ENCODE peak calls at places on chromosome 2, in five cellular contexts. One of them, this sample, is unnamed.

GRCh38 chr2:3651686-3652516 is 6.1 kb upstream of the ALLC start:
- DNase-seq in mesothelial cell of epicardium: no peak
- DNase-seq in WTC11: peak
- DNase-seq in keratinocyte: no peak
- DNase-seq in upper lobe of right lung: no peak
- DNase-seq in this sample: peak

GRCh38 chr2:38960609-38961320 is 71.1 kb downstream of the ARHGEF33 start:
- DNase-seq in WTC11: peak
- DNase-seq in mesothelial cell of epicardium: no peak
- DNase-seq in upper lobe of right lung: no peak
- DNase-seq in keratinocyte: no peak
- DNase-seq in this sample: no peak

GRCh38 chr2:226247289-226248275 is 552.0 kb downstream of the IRS1 start:
- DNase-seq in keratinocyte: no peak
- DNase-seq in upper lobe of right lung: no peak
- DNase-seq in mesothelial cell of epicardium: no peak
- DNase-seq in WTC11: no peak
- DNase-seq in this sample: no peak

GRCh38 chr2:188478724-188479123 is 187.1 kb downstream of the GULP1 start:
- DNase-seq in keratinocyte: no peak
- DNase-seq in WTC11: no peak
- DNase-seq in mesothelial cell of epicardium: no peak
- DNase-seq in upper lobe of right lung: no peak
- DNase-seq in this sample: no peak

GRCh38 chr2:143513081-143513480 is 383.9 kb downstream of the ARHGAP15 start:
- DNase-seq in keratinocyte: no peak
- DNase-seq in mesothelial cell of epicardium: no peak
- DNase-seq in WTC11: peak
- DNase-seq in upper lobe of right lung: no peak
- DNase-seq in this sample: no peak

GRCh38 chr2:191037351-191037750 is 23.4 kb upstream of the STAT1 start:
- DNase-seq in keratinocyte: no peak
- DNase-seq in upper lobe of right lung: no peak
- DNase-seq in WTC11: no peak
- DNase-seq in mesothelial cell of epicardium: no peak
- DNase-seq in this sample: no peak

GRCh38 chr2:233565685-233566140 is 869 bp downstream of the USP40 start:
- DNase-seq in keratinocyte: no peak
- DNase-seq in WTC11: no peak
- DNase-seq in mesothelial cell of epicardium: no peak
- DNase-seq in upper lobe of right lung: no peak
- DNase-seq in this sample: no peak

GRCh38 chr2:13201924-13202323 is 485.2 kb downstream of the TRIB2 start:
- DNase-seq in keratinocyte: no peak
- DNase-seq in mesothelial cell of epicardium: no peak
- DNase-seq in WTC11: no peak
- DNase-seq in upper lobe of right lung: no peak
- DNase-seq in this sample: no peak

GRCh38 chr2:180743412-180743811 is 237.0 kb upstream of the UBE2E3 start:
- DNase-seq in mesothelial cell of epicardium: no peak
- DNase-seq in WTC11: no peak
- DNase-seq in keratinocyte: no peak
- DNase-seq in upper lobe of right lung: no peak
- DNase-seq in this sample: no peak

GRCh38 chr2:46229134-46230063 is 67.8 kb upstream of the EPAS1 start:
- DNase-seq in WTC11: peak
- DNase-seq in mesothelial cell of epicardium: no peak
- DNase-seq in keratinocyte: no peak
- DNase-seq in upper lobe of right lung: no peak
- DNase-seq in this sample: no peak

GRCh38 chr2:108139521-108139920 is 100.2 kb upstream of the SULT1C3 start:
- DNase-seq in keratinocyte: no peak
- DNase-seq in WTC11: no peak
- DNase-seq in upper lobe of right lung: no peak
- DNase-seq in mesothelial cell of epicardium: no peak
- DNase-seq in this sample: no peak

GRCh38 chr2:191441761-191442160 is 196.6 kb downstream of the MYO1B start:
- DNase-seq in WTC11: no peak
- DNase-seq in keratinocyte: no peak
- DNase-seq in mesothelial cell of epicardium: no peak
- DNase-seq in upper lobe of right lung: no peak
- DNase-seq in this sample: no peak

GRCh38 chr2:84493494-84493893 is 22.8 kb upstream of the DNAH6 start:
- DNase-seq in upper lobe of right lung: no peak
- DNase-seq in WTC11: no peak
- DNase-seq in mesothelial cell of epicardium: no peak
- DNase-seq in keratinocyte: no peak
- DNase-seq in this sample: no peak

GRCh38 chr2:106030287-106031268 is 163.5 kb downstream of the UXS1 start:
- DNase-seq in mesothelial cell of epicardium: no peak
- DNase-seq in upper lobe of right lung: no peak
- DNase-seq in keratinocyte: no peak
- DNase-seq in WTC11: no peak
- DNase-seq in this sample: no peak

GRCh38 chr2:175063741-175064140 is 58.6 kb upstream of the CHN1 start:
- DNase-seq in upper lobe of right lung: no peak
- DNase-seq in WTC11: no peak
- DNase-seq in keratinocyte: no peak
- DNase-seq in mesothelial cell of epicardium: no peak
- DNase-seq in this sample: no peak

GRCh38 chr2:96102596-96103387 is 13.6 kb downstream of the ADRA2B start:
- DNase-seq in upper lobe of right lung: peak
- DNase-seq in keratinocyte: no peak
- DNase-seq in WTC11: peak
- DNase-seq in mesothelial cell of epicardium: no peak
- DNase-seq in this sample: peak

GRCh38 chr2:20091305-20091991 is 40.0 kb upstream of the LAPTM4A start:
- DNase-seq in upper lobe of right lung: no peak
- DNase-seq in keratinocyte: peak
- DNase-seq in WTC11: no peak
- DNase-seq in mesothelial cell of epicardium: no peak
- DNase-seq in this sample: no peak

DNA sequence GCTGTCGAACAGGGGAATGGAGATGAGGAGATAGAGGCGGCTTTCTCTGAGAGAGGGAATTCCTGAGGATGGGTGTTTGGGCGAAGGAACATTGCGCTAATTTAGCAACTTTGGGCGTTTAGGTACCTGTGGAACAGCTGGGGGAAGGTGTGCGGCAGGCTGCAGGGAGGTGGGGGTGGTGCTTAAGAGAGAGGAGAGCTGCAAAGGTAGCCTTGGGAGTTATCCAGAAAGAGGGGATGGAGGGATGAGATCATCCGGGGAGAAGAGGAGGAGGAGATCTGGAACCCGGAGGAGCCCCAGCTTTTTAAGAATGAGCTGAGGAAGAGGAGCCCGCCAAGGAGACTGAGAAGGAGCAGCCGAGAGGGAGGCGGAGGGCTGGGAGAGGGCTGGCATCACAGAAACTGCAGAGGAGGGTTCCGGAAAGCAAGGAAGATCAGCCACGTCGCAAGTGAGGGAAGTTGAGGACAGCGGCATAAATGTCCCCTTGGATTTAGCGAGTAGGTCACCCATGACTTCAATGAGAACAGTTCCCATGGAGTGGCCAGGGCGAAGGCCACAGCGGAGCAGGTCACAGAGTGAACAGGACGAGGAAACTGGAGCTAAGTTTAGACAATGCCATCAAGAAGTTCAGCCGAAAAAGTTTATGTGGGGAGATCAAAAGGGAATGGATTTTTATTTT is 174.7 kb downstream of the KLHL29 start:
- DNase-seq in WTC11: no peak
- DNase-seq in upper lobe of right lung: no peak
- DNase-seq in keratinocyte: no peak
- DNase-seq in mesothelial cell of epicardium: no peak
- DNase-seq in this sample: no peak
- TF ChIP-seq CTCF in WTC11: no peak
- TF ChIP-seq CTCF in upper lobe of right lung: no peak
- TF ChIP-seq CTCF in keratinocyte: no peak
- TF ChIP-seq CTCF in mesothelial cell of epicardium: no peak
- TF ChIP-seq CTCF in this sample: no peak

GRCh38 chr2:27079233-27080139 is 1.1 kb downstream of the EMILIN1 start:
- DNase-seq in WTC11: no peak
- DNase-seq in keratinocyte: no peak
- DNase-seq in upper lobe of right lung: no peak
- DNase-seq in mesothelial cell of epicardium: no peak
- DNase-seq in this sample: peak

GRCh38 chr2:27080140-27080469 is 1.7 kb downstream of the EMILIN1 start:
- DNase-seq in keratinocyte: no peak
- DNase-seq in WTC11: no peak
- DNase-seq in mesothelial cell of epicardium: no peak
- DNase-seq in upper lobe of right lung: no peak
- DNase-seq in this sample: no peak

GRCh38 chr2:27077231-27077630 is 1.2 kb upstream of the EMILIN1 start:
- DNase-seq in WTC11: no peak
- DNase-seq in upper lobe of right lung: no peak
- DNase-seq in keratinocyte: no peak
- DNase-seq in mesothelial cell of epicardium: no peak
- DNase-seq in this sample: no peak

GRCh38 chr2:27080603-27080938 is 2.2 kb downstream of the EMILIN1 start:
- DNase-seq in WTC11: no peak
- DNase-seq in mesothelial cell of epicardium: no peak
- DNase-seq in upper lobe of right lung: no peak
- DNase-seq in keratinocyte: no peak
- DNase-seq in this sample: no peak

GRCh38 chr2:27078267-27079194 is at the start of gene EMILIN1:
- DNase-seq in upper lobe of right lung: peak
- DNase-seq in mesothelial cell of epicardium: peak
- DNase-seq in keratinocyte: no peak
- DNase-seq in WTC11: no peak
- DNase-seq in this sample: no peak
- TF ChIP-seq CTCF in upper lobe of right lung: no peak
- TF ChIP-seq CTCF in mesothelial cell of epicardium: no peak
- TF ChIP-seq CTCF in keratinocyte: no peak
- TF ChIP-seq CTCF in WTC11: no peak
- TF ChIP-seq CTCF in this sample: no peak

GRCh38 chr2:172484253-172484652 is 56.9 kb downstream of the ITGA6 start:
- DNase-seq in mesothelial cell of epicardium: no peak
- DNase-seq in keratinocyte: no peak
- DNase-seq in WTC11: no peak
- DNase-seq in upper lobe of right lung: no peak
- DNase-seq in this sample: no peak
- TF ChIP-seq CTCF in mesothelial cell of epicardium: no peak
- TF ChIP-seq CTCF in keratinocyte: no peak
- TF ChIP-seq CTCF in WTC11: no peak
- TF ChIP-seq CTCF in upper lobe of right lung: peak
- TF ChIP-seq CTCF in this sample: peak

GRCh38 chr2:120278901-120279300 is 26.2 kb downstream of the RALB start:
- DNase-seq in upper lobe of right lung: no peak
- DNase-seq in keratinocyte: no peak
- DNase-seq in WTC11: no peak
- DNase-seq in mesothelial cell of epicardium: no peak
- DNase-seq in this sample: no peak

GRCh38 chr2:120287183-120288015 is 34.7 kb downstream of the RALB start:
- DNase-seq in mesothelial cell of epicardium: no peak
- DNase-seq in WTC11: no peak
- DNase-seq in upper lobe of right lung: no peak
- DNase-seq in keratinocyte: peak
- DNase-seq in this sample: no peak

GRCh38 chr2:120288016-120288373 is 35.3 kb downstream of the RALB start:
- DNase-seq in WTC11: no peak
- DNase-seq in mesothelial cell of epicardium: no peak
- DNase-seq in upper lobe of right lung: no peak
- DNase-seq in keratinocyte: no peak
- DNase-seq in this sample: no peak

GRCh38 chr2:120279708-120280107 is 27.1 kb downstream of the RALB start:
- DNase-seq in keratinocyte: no peak
- DNase-seq in upper lobe of right lung: no peak
- DNase-seq in mesothelial cell of epicardium: no peak
- DNase-seq in WTC11: no peak
- DNase-seq in this sample: no peak

DNA sequence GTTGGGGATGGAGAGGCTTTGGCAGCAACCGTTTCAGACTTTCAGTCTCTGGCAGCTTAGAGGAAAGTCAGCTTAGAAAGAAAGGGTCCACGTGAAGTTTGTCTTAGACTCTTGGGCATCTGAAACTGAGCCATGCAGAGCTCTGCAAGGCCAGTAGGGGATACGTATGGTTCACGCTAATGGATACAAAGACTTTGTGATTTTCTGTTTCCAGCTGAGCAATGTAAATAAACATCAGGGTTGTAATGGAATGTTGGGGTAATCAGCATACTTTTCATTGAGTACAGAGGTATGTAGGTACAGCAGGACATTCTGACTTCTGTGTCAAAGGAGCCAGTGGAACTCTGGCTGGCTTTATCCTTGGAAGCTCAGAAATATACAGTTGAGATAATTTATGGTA is 31.0 kb downstream of the RALB start:
- DNase-seq in keratinocyte: no peak
- DNase-seq in upper lobe of right lung: no peak
- DNase-seq in mesothelial cell of epicardium: no peak
- DNase-seq in WTC11: no peak
- DNase-seq in this sample: no peak
- TF ChIP-seq CTCF in keratinocyte: peak
- TF ChIP-seq CTCF in upper lobe of right lung: no peak
- TF ChIP-seq CTCF in mesothelial cell of epicardium: no peak
- TF ChIP-seq CTCF in WTC11: no peak
- TF ChIP-seq CTCF in this sample: peak

GRCh38 chr2:86336350-86337234 is 834 bp downstream of the REEP1 start:
- DNase-seq in mesothelial cell of epicardium: no peak
- DNase-seq in keratinocyte: no peak
- DNase-seq in WTC11: peak
- DNase-seq in upper lobe of right lung: no peak
- DNase-seq in this sample: no peak
- TF ChIP-seq CTCF in mesothelial cell of epicardium: no peak
- TF ChIP-seq CTCF in keratinocyte: no peak
- TF ChIP-seq CTCF in WTC11: no peak
- TF ChIP-seq CTCF in upper lobe of right lung: no peak
- TF ChIP-seq CTCF in this sample: no peak

DNA sequence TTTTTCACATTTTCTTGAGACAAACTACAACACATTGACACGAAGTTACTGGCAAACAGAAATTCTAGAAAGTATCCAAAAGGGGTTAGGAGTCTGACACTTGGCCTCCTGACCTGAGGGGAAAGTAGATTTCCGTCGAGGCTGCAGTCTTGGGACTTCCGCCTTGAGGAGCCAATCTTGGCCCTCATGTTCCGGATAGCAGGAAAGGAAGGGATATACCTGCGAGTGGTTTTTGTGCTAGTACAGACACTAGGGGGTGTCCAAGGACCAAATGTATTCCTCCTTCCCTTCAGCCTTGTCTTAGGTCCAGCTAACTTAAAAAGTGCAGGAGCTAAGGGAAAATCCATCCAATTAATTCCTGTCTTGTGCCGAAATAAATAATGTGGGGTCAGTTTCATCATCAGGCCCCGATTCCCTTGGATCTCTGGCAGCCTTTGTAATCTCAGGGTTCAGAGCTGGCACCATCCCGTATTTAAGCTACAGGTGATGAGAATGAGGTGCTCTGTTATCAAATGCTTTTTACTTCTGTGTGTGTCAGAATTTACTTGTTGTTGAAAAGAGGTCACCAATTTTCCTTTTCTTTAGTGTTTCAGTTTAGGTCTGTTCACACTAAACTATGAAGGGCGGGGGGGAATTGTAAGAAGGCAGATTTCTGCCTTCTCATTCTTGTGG is 330.2 kb upstream of the FANCL start:
- DNase-seq in WTC11: peak
- DNase-seq in keratinocyte: peak
- DNase-seq in upper lobe of right lung: no peak
- DNase-seq in mesothelial cell of epicardium: no peak
- DNase-seq in this sample: no peak
- TF ChIP-seq CTCF in WTC11: peak
- TF ChIP-seq CTCF in keratinocyte: peak
- TF ChIP-seq CTCF in upper lobe of right lung: peak
- TF ChIP-seq CTCF in mesothelial cell of epicardium: peak
- TF ChIP-seq CTCF in this sample: peak